ENCODE peak calls at places on chromosomes 6 and 20, in eight cellular contexts. H is left lung, G is neural progenitor cell, N is fibroblast of lung, S is thoracic aorta, Z is A673, X is astrocyte, I is psoas muscle. L is an unnamed sample.

GRCh38 chr6:116280161-116280959 is 630 bp upstream of the TSPYL1 start:
- DNase-seq in H (no peak), G (no peak), N (no peak), S (no peak), Z (no peak), X (no peak), I (no peak), L (no peak)

GRCh38 chr6:3449321-3449720 is 7.5 kb downstream of the SLC22A23 start:
- DNase-seq in H (no peak), G (no peak), N (no peak), S (no peak), Z (no peak), X (no peak), I (no peak), L (no peak)

GRCh38 chr20:39038495-39038894 is 76.4 kb downstream of the DHX35 start:
- DNase-seq in H (no peak), G (no peak), N (no peak), S (no peak), Z (no peak), X (no peak), I (no peak), L (no peak)

GRCh38 chr6:124119591-124119990 is 315.9 kb downstream of the NKAIN2 start:
- DNase-seq in H (no peak), G (peak; percentile 73), N (no peak), S (no peak), Z (no peak), X (no peak), I (no peak), L (no peak)

GRCh38 chr6:20416063-20416454 is 14.4 kb downstream of the E2F3 start:
- DNase-seq in H (no peak), G (no peak), N (no peak), S (no peak), Z (no peak), X (no peak), I (no peak), L (no peak)

GRCh38 chr6:6614096-6614964 is 25.8 kb downstream of the LY86 start:
- DNase-seq in H (no peak), G (no peak), N (no peak), S (no peak), Z (no peak), X (no peak), I (no peak), L (no peak)

GRCh38 chr6:27767851-27768250 is 144.3 kb downstream of the OR2B2 start:
- DNase-seq in H (no peak), G (no peak), N (no peak), S (no peak), Z (no peak), X (no peak), I (no peak), L (no peak)

GRCh38 chr6:95648636-95649035 is 71.3 kb downstream of the MANEA start:
- DNase-seq in H (no peak), G (peak; percentile 20), N (no peak), S (no peak), Z (peak; percentile 4), X (no peak), I (no peak), L (no peak)

GRCh38 chr6:140979642-140980091 is 1153.1 kb upstream of the GJE1 start:
- DNase-seq in H (no peak), G (no peak), N (peak; percentile 95), S (peak; percentile 41), Z (no peak), X (peak; percentile 94), I (peak; percentile 7), L (no peak)

GRCh38 chr6:63272397-63272796 is 47.4 kb downstream of the LGSN start:
- DNase-seq in H (no peak), G (peak; percentile 46), N (no peak), S (no peak), Z (peak; percentile 60), X (no peak), I (no peak), L (peak; percentile 25)

GRCh38 chr20:9220874-9221547 is 152.1 kb downstream of the PLCB4 start:
- DNase-seq in H (no peak), G (peak; percentile 28), N (peak; percentile 96), S (no peak), Z (no peak), X (peak; percentile 94), I (no peak), L (no peak)

GRCh38 chr6:152378154-152378553 is 259.0 kb downstream of the SYNE1 start:
- DNase-seq in H (no peak), G (peak; percentile 68), N (peak; percentile 63), S (no peak), Z (no peak), X (peak; percentile 49), I (no peak), L (no peak)

GRCh38 chr6:31035862-31036497 is 25.7 kb downstream of the MUC22 start:
- DNase-seq in H (no peak), G (no peak), N (no peak), S (no peak), Z (no peak), X (no peak), I (no peak), L (no peak)

GRCh38 chr6:41370488-41371111 is 35.2 kb downstream of the NCR2 start:
- DNase-seq in H (no peak), G (peak; percentile 4), N (no peak), S (no peak), Z (peak; percentile 61), X (no peak), I (no peak), L (peak; percentile 29)

GRCh38 chr6:41071501-41071922 is 644 bp downstream of the OARD1 start:
- DNase-seq in H (peak; percentile 90), G (no peak), N (no peak), S (no peak), Z (no peak), X (no peak), I (no peak), L (no peak)

GRCh38 chr20:25135031-25135430 is 53.1 kb upstream of the VSX1 start:
- DNase-seq in H (no peak), G (no peak), N (no peak), S (no peak), Z (no peak), X (no peak), I (no peak), L (no peak)

DNA sequence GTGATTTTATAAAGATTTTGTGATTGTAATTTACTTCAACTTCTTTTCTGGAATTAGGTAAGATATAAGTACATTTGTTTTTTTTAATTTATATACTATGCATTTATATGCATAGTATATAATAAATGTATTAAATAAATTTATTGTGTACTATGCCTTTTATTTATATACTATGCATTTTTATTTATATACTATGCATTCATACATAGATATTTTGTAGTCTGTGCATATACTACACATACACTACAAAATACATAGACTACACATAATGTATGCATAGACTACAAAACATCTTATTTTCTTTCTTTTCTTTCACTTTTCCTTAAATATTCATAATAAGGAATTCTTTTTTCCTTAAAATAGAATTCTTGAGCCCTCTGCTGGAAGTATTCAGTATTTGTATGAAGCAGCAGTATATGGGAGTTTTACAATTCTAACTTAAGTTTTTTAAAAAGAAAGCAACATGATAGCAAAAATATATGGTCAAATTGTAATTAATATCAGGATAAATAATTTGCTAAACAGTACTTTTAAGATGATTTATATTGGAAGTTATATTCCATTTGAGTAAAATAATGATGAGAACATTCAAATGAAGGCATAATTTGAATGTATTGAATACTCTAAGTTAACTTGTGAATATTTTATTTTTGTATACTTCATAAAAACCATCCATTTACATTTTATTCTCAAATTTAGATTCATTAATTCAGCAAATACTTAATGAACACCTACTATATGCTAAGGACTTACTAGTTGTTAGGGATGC is 129.3 kb downstream of the KLHL32 start:
- DNase-seq in H (no peak), G (peak; percentile 12), N (peak; percentile 19), S (no peak), Z (peak; percentile 38), X (peak; percentile 2), I (no peak), L (peak; percentile 9)
- TF ChIP-seq CTCF in H (peak; percentile 40), G (peak; percentile 70), N (peak; percentile 54), S (peak; percentile 56), Z (peak; percentile 77), X (peak; percentile 41), I (peak; percentile 50), L (peak; percentile 49)

DNA sequence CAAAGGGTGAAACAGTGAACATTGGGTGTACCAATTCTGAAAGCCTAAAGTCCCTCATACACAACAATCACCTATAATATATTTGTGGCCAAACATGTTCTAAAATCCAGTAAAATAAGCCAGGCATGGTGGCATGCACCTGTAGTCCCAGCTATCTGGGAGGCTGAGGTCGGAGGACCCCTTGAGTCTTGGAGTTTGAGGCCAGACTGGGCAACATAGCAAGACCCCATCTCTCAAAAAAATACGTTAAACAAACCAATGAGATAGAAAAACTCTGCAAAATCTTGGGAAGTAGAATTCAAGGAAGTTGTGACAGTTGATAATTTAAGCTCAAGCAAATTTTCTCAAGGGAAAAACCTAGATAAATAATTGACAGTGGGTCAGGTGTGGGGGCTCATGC is 92.6 kb downstream of the CAP2 start:
- DNase-seq in H (no peak), G (no peak), N (no peak), S (no peak), Z (no peak), X (no peak), I (no peak), L (no peak)
- H3K27ac ChIP-seq in H (no peak overlapping the region), G (no peak overlapping the region), N (no peak overlapping the region), S (no peak overlapping the region), Z (no peak overlapping the region), X (no peak overlapping the region), I (peak overlapping the region; percentile 88), L (no peak overlapping the region)

GRCh38 chr6:227074-227782 is 65.1 kb upstream of the DUSP22 start:
- DNase-seq in H (no peak), G (no peak), N (no peak), S (no peak), Z (no peak), X (no peak), I (no peak), L (no peak)
- TF ChIP-seq CTCF in H (no peak), G (no peak), N (no peak), S (no peak), Z (peak; percentile 22), X (no peak), I (peak; percentile 17), L (no peak)

GRCh38 chr20:3888622-3889488 is at the start of gene PANK2:
- DNase-seq in H (peak; percentile 100), G (peak; percentile 100), N (peak; percentile 99), S (peak; percentile 97), Z (peak; percentile 100), X (peak; percentile 98), I (peak; percentile 100), L (peak; percentile 100)

GRCh38 chr20:3887870-3888614 is 1.1 kb upstream of the PANK2 start:
- DNase-seq in H (peak; percentile 46), G (peak; percentile 28), N (peak; percentile 56), S (no peak), Z (no peak), X (peak; percentile 42), I (peak; percentile 27), L (no peak)

GRCh38 chr20:3890410-3890751 is 1.2 kb downstream of the PANK2 start:
- DNase-seq in H (no peak), G (no peak), N (peak; percentile 43), S (no peak), Z (peak; percentile 54), X (peak; percentile 40), I (no peak), L (peak; percentile 59)

GRCh38 chr20:3889489-3890409 is 562 bp downstream of the PANK2 start:
- DNase-seq in H (peak; percentile 57), G (no peak), N (peak; percentile 23), S (no peak), Z (peak; percentile 46), X (no peak), I (peak; percentile 47), L (peak; percentile 31)

DNA sequence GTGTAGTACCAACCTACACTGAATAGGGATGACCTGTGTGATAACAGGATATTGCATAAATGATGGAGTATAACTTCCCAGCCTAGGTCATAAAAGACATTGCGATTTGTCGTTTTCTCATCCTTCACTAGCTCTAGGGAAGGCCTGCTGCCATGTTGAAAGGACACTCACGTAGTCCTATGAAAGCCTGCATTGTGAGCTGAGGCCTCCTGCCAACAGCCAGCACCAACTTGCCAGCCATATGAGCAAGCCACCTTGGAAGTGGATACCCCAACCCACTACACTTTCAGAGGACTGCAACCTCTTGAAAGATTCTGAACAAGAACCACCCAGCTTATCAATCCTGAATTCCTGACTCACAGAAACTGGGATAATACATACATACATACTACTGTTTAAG is 3.5 kb upstream of the PANK2 start:
- DNase-seq in H (peak; percentile 11), G (no peak), N (no peak), S (no peak), Z (no peak), X (no peak), I (no peak), L (no peak)
- H3K27ac ChIP-seq in H (no peak overlapping the region), G (no peak overlapping the region), N (no peak overlapping the region), S (no peak overlapping the region), Z (no peak overlapping the region), X (no peak overlapping the region), I (no peak overlapping the region), L (no peak overlapping the region)